ENCODE peak calls at places on chromosomes 12 and 14, in eight cellular contexts. V is sigmoid colon, Y is stomach, W is breast epithelium, K is suprapubic skin, U is SK-N-MC, R is HepG2, H is H1. X is an unnamed sample.

GRCh38 chr14:99524091-99524661 is 43.0 kb downstream of the CCNK start:
- DNase-seq in U (no peak), Y (peak), W (no peak), V (no peak), H (no peak), K (no peak), R (no peak), X (no peak)

GRCh38 chr14:36996857-36997590 is 175.4 kb downstream of the SLC25A21 start:
- DNase-seq in Y (no peak), H (no peak), R (no peak), V (no peak), K (no peak), W (no peak), U (no peak), X (no peak)

GRCh38 chr14:61802010-61802621 is 39.9 kb downstream of the SNAPC1 start:
- DNase-seq in Y (no peak), U (no peak), H (no peak), K (no peak), W (no peak), V (no peak), R (no peak), X (no peak)

GRCh38 chr12:102954143-102954542 is 3.3 kb upstream of the ASCL1 start:
- DNase-seq in R (no peak), W (no peak), K (no peak), Y (no peak), U (no peak), V (no peak), H (no peak), X (no peak)

GRCh38 chr12:108176292-108176691 is 47.2 kb downstream of the WSCD2 start:
- DNase-seq in R (no peak), V (no peak), K (no peak), W (no peak), Y (no peak), H (no peak), U (no peak), X (no peak)

GRCh38 chr14:32620303-32620702 is 291.2 kb downstream of the AKAP6 start:
- DNase-seq in U (no peak), V (no peak), H (no peak), K (no peak), W (no peak), R (no peak), Y (no peak), X (no peak)

GRCh38 chr12:109329710-109330109 is 18.0 kb upstream of the MYO1H start:
- DNase-seq in W (no peak), K (no peak), V (no peak), U (no peak), R (no peak), H (no peak), Y (no peak), X (no peak)

GRCh38 chr14:57822081-57822480 is 43.8 kb downstream of the SLC35F4 start:
- DNase-seq in R (no peak), H (no peak), K (no peak), W (no peak), U (no peak), V (no peak), Y (no peak), X (no peak)

GRCh38 chr12:45912774-45913173 is 77.6 kb downstream of the SCAF11 start:
- DNase-seq in H (no peak), R (no peak), U (no peak), W (no peak), K (no peak), V (no peak), Y (no peak), X (no peak)

GRCh38 chr12:112798019-112798760 is 6.6 kb downstream of the RPH3A start:
- DNase-seq in V (no peak), K (no peak), W (no peak), H (no peak), Y (no peak), U (peak), R (no peak), X (no peak)

GRCh38 chr12:6980075-6980474 is 9.4 kb downstream of the EMG1 start:
- DNase-seq in U (no peak), V (no peak), Y (no peak), R (no peak), W (no peak), K (no peak), H (no peak), X (no peak)

GRCh38 chr12:14892726-14893442 is 7.2 kb upstream of the MGP start:
- DNase-seq in K (no peak), Y (no peak), H (no peak), U (no peak), V (peak), W (no peak), R (peak), X (no peak)

GRCh38 chr12:11482955-11483354 is 87.6 kb upstream of the PRB2 start:
- DNase-seq in Y (no peak), V (no peak), K (no peak), R (no peak), H (no peak), U (no peak), W (no peak), X (no peak)

GRCh38 chr12:7645395-7646177 is 20.1 kb downstream of the APOBEC1 start:
- DNase-seq in H (no peak), Y (no peak), K (no peak), V (no peak), U (peak), W (no peak), R (peak), X (no peak)

GRCh38 chr12:131831021-131831571 is 2.9 kb downstream of the MMP17 start:
- DNase-seq in K (peak), V (peak), U (no peak), H (no peak), R (no peak), W (no peak), Y (no peak), X (no peak)

GRCh38 chr12:6766651-6767300 is 613 bp downstream of the PTMS start:
- DNase-seq in U (no peak), H (peak), W (peak), R (peak), K (peak), V (peak), Y (peak), X (no peak)

GRCh38 chr12:104566244-104566993 is 109.7 kb downstream of the CHST11 start:
- DNase-seq in U (no peak), W (no peak), H (no peak), K (no peak), V (no peak), Y (no peak), R (no peak), X (no peak)

GRCh38 chr14:53929871-53930685 is 26.5 kb downstream of the BMP4 start:
- DNase-seq in U (no peak), V (no peak), H (peak), W (no peak), R (no peak), Y (no peak), K (no peak), X (no peak)
- TF ChIP-seq POLR2AphosphoS5 in U (no peak), V (no peak), H (no peak), W (no peak), R (no peak), Y (no peak), K (no peak), X (no peak)

DNA sequence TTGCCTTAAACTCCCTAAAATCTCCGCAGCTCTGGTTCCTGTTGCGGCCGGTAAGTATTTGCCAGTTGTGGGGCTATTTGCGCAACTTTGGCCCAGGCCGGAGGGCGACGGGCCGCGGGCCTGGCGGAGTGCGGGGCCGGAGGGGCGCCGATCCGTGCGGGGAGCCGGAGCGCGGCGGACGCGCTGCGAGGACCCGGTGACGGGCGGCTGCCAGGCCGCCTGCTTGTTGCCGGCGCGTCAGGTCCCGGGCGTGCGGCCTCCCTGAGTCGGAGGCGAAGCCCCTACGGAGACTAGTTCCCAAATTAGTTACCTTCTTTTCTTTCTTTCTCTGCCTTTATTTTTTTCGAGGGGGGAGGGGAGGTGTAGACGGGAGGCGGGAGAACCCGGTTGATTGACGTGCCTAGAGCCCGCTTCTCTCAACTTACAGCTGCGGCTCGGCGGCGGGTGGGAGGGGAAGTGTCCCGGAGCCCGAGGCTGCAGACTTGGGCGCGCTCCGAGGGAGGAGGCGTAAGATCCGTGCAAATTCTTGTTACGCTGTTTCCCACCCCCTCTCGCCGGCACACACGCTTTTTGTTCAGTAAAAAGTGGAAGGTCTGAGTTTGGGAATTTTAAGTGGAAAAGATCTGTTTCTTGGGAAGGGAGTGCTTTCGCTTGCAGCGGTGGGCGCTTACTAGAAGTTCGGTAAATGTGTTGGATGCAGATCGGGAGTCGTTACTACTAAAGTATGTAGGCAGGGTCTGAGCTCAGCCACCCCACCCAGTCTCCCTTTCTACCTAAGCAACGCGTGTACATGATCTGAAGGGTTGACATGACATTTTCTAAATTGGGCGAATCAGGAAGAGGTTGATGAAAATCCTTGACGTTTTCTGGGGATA is 564 bp downstream of the ZBTB1 start:
- DNase-seq in U (no peak), W (peak), Y (peak), K (peak), V (peak), H (peak), R (peak), X (peak)
- TF ChIP-seq POLR2AphosphoS5 in U (peak), W (no peak), Y (peak), K (no peak), V (peak), H (peak), R (no peak), X (no peak)

GRCh38 chr12:115064296-115064695 is 380.3 kb upstream of the TBX3 start:
- DNase-seq in V (no peak), W (no peak), H (no peak), Y (no peak), R (no peak), U (no peak), K (no peak), X (no peak)

DNA sequence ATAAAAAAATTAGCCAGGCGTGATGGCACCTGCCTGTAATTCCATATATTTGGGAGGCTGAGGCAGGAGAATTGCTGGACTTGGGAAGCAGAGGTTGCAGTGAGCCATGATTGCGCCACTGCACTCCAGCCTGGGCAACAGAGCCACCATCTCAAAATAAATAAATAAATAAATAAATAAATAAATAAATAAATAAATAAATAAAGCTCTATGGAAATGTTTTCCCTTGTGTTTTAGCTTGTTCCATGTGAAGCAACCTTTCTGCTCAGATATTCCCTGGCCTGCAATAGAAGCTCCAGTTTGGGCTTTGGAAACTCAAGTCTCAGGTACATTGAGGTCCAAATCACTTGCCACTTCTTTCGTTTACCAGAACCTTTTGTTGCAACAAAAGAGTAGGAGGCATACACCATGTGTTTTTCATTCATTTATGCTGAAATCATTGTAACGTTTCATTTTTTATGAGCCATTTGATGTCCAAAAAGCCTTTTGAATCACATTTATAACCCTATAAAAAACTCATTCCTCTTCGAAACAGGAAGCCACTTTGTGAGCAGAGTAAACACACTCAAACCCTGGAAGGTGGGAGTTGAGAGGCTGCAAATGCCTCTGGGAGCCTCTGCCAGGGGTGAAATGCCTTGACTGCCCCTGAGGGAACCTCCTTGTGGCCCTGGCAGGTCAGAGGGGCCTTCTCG is 376.6 kb upstream of the TBX3 start:
- DNase-seq in W (no peak), V (no peak), K (no peak), H (no peak), U (peak), Y (no peak), R (no peak), X (no peak)
- TF ChIP-seq POLR2AphosphoS5 in W (no peak), V (no peak), K (no peak), H (no peak), U (no peak), Y (no peak), R (no peak), X (peak)

DNA sequence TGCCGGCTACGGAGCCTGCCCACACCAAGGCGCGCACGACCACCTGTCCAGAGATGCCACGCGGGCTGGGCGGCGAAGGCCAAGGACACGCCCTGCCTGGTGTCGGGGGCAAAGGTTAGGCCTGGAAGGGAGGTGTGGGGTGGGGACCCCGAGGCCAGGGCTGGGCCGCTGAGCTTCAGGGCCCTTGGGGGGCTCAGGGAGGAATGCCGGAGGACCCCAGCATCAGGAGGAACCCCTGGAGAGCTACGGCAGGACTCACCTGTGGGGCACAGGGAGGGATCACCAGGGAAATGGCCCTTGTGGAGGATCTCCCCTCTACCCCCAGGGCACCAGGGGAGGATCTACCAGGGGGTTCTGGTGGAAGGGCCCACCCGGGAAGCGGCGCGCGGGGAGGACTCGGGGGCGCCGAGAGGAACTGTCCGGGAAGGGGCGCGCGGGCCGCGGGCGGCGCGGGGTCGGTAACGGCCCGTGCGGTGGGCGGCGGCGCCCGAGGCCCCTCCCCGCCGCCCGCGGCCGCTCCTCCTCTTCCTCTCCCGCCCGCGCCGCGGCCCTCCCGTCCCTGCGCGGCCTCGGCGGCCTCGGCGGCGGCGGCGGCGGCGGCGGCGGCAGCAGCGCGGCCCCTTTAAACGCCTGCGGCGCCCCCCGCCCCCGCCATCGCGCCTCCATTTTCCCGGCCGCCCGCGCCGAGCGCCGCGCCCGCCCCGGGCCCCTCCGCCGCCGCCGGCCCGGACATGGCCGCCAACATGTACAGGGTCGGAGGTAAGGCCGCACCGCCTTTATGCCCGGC is at the start of gene MTA1:
- DNase-seq in H (no peak), R (peak), Y (peak), W (no peak), K (no peak), V (no peak), U (no peak), X (no peak)
- TF ChIP-seq POLR2AphosphoS5 in H (no peak), R (peak), Y (no peak), W (no peak), K (no peak), V (no peak), U (peak), X (no peak)

GRCh38 chr12:92556622-92557421 is 146.0 kb upstream of the PLEKHG7 start:
- DNase-seq in R (no peak), V (no peak), U (no peak), W (no peak), H (no peak), K (no peak), Y (no peak), X (no peak)
- TF ChIP-seq POLR2AphosphoS5 in R (no peak), V (no peak), U (no peak), W (no peak), H (no peak), K (no peak), Y (no peak), X (no peak)

DNA sequence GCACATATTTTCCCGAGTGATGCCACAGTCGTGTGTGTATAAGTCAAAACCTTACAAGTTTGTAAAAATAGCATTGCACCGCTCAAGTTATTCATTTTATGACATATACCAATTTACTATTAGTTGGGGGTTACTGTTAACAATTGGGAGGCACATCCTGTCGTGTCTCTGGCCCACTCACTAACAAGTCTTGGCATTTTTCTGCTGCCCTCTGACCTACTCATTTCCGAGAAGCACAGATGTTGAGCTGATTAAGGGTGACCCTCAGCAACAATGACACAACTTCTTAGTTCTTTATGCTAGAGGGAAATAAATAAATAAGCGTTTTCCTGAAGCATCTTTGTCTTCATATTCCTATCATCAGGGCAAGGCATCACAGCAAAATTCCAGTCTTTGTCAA is 6.8 kb upstream of the ATG14 start:
- DNase-seq in U (no peak), K (no peak), W (no peak), V (no peak), R (no peak), Y (no peak), H (no peak), X (no peak)
- TF ChIP-seq POLR2AphosphoS5 in U (no peak), K (no peak), W (no peak), V (no peak), R (no peak), Y (no peak), H (no peak), X (no peak)

GRCh38 chr12:32983968-32984367 is 87.4 kb upstream of the PKP2 start:
- DNase-seq in H (no peak), K (no peak), R (no peak), Y (no peak), V (no peak), U (no peak), W (no peak), X (no peak)

GRCh38 chr12:32983332-32983731 is 86.8 kb upstream of the PKP2 start:
- DNase-seq in H (no peak), Y (no peak), V (no peak), R (no peak), U (no peak), K (no peak), W (no peak), X (no peak)

GRCh38 chr12:32981139-32981538 is 84.6 kb upstream of the PKP2 start:
- DNase-seq in R (no peak), W (no peak), Y (no peak), K (no peak), V (no peak), H (no peak), U (no peak), X (no peak)
- TF ChIP-seq POLR2AphosphoS5 in R (no peak), W (no peak), Y (no peak), K (no peak), V (no peak), H (no peak), U (no peak), X (no peak)

GRCh38 chr12:21526721-21527345 is 737 bp downstream of the SPX start:
- DNase-seq in V (no peak), W (no peak), H (no peak), U (no peak), K (no peak), R (no peak), Y (no peak), X (no peak)

GRCh38 chr12:21527451-21528180 is 1.5 kb downstream of the SPX start:
- DNase-seq in K (no peak), H (peak), R (no peak), W (no peak), V (peak), Y (peak), U (peak), X (no peak)

GRCh38 chr12:21528953-21529352 is 2.9 kb downstream of the SPX start:
- DNase-seq in K (no peak), V (no peak), R (no peak), U (no peak), H (no peak), W (no peak), Y (peak), X (no peak)

GRCh38 chr12:21523148-21523547 is 2.9 kb upstream of the SPX start:
- DNase-seq in Y (no peak), K (no peak), H (no peak), V (no peak), U (no peak), W (no peak), R (peak), X (no peak)

DNA sequence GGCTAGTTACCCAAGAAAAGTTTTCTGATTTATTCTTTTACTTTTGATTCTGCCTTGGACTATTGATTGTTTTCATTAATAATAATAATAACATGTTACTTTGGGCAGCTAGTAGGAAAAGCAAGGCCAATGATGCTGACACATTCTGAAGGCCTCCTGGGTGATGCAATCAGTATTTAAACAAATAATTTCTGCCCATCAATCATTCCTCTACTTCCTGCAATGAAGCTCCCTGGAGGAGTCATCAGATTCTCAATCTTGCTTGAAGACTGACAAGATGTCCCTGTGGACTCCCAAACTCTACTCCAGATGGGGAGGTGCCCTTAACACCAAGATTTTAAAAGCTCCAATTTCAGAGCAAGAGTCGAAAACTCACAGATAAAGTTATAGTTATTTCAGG is at the start of gene SPX:
- DNase-seq in R (peak), H (no peak), U (no peak), W (no peak), V (no peak), Y (no peak), K (no peak), X (no peak)
- TF ChIP-seq POLR2AphosphoS5 in R (no peak), H (no peak), U (no peak), W (no peak), V (no peak), Y (no peak), K (no peak), X (no peak)

X was measured in vagina.